ENCODE peak calls at places on chromosomes 3 and 15, in seven cellular contexts. One of them, this sample, is unnamed.

GRCh38 chr3:190345027-190345821 is 23.0 kb upstream of the CLDN1 start:
- DNase-seq in WTC11: no peak
- DNase-seq in HepG2: peak; percentile 98
- DNase-seq in endothelial cell of umbilical vein: peak; percentile 75
- DNase-seq in A549: no peak
- DNase-seq in HCT116: no peak
- DNase-seq in K562: no peak
- DNase-seq in this sample: no peak

GRCh38 chr3:65742914-65743313 is 295.8 kb downstream of the MAGI1 start:
- DNase-seq in WTC11: no peak
- DNase-seq in HepG2: no peak
- DNase-seq in endothelial cell of umbilical vein: no peak
- DNase-seq in A549: no peak
- DNase-seq in HCT116: no peak
- DNase-seq in K562: no peak
- DNase-seq in this sample: no peak

GRCh38 chr3:49553320-49553689 is 972 bp upstream of the BSN start:
- DNase-seq in WTC11: no peak
- DNase-seq in HepG2: no peak
- DNase-seq in endothelial cell of umbilical vein: no peak
- DNase-seq in A549: no peak
- DNase-seq in HCT116: no peak
- DNase-seq in K562: no peak
- DNase-seq in this sample: peak; percentile 39

GRCh38 chr3:150067561-150067960 is 96.9 kb upstream of the PFN2 start:
- DNase-seq in WTC11: no peak
- DNase-seq in HepG2: no peak
- DNase-seq in endothelial cell of umbilical vein: no peak
- DNase-seq in A549: no peak
- DNase-seq in HCT116: no peak
- DNase-seq in K562: no peak
- DNase-seq in this sample: no peak

GRCh38 chr3:122314467-122314866 is 10.6 kb upstream of the CSTA start:
- DNase-seq in WTC11: no peak
- DNase-seq in HepG2: no peak
- DNase-seq in endothelial cell of umbilical vein: no peak
- DNase-seq in A549: no peak
- DNase-seq in HCT116: no peak
- DNase-seq in K562: no peak
- DNase-seq in this sample: no peak

GRCh38 chr3:117127147-117127546 is 417.6 kb downstream of the TUSC7 start:
- DNase-seq in WTC11: no peak
- DNase-seq in HepG2: no peak
- DNase-seq in endothelial cell of umbilical vein: no peak
- DNase-seq in A549: no peak
- DNase-seq in HCT116: no peak
- DNase-seq in K562: no peak
- DNase-seq in this sample: no peak

GRCh38 chr3:173501941-173502489 is 104.5 kb downstream of the NLGN1 start:
- DNase-seq in WTC11: no peak
- DNase-seq in HepG2: no peak
- DNase-seq in endothelial cell of umbilical vein: no peak
- DNase-seq in A549: no peak
- DNase-seq in HCT116: no peak
- DNase-seq in K562: no peak
- DNase-seq in this sample: no peak

GRCh38 chr15:31435256-31435781 is 108.7 kb downstream of the KLF13 start:
- DNase-seq in WTC11: peak; percentile 82
- DNase-seq in HepG2: peak; percentile 75
- DNase-seq in endothelial cell of umbilical vein: peak; percentile 54
- DNase-seq in A549: peak; percentile 89
- DNase-seq in HCT116: peak; percentile 59
- DNase-seq in K562: peak; percentile 81
- DNase-seq in this sample: peak; percentile 96

GRCh38 chr3:179713643-179714090 is 60.8 kb downstream of the USP13 start:
- DNase-seq in WTC11: no peak
- DNase-seq in HepG2: no peak
- DNase-seq in endothelial cell of umbilical vein: no peak
- DNase-seq in A549: no peak
- DNase-seq in HCT116: no peak
- DNase-seq in K562: no peak
- DNase-seq in this sample: no peak

DNA sequence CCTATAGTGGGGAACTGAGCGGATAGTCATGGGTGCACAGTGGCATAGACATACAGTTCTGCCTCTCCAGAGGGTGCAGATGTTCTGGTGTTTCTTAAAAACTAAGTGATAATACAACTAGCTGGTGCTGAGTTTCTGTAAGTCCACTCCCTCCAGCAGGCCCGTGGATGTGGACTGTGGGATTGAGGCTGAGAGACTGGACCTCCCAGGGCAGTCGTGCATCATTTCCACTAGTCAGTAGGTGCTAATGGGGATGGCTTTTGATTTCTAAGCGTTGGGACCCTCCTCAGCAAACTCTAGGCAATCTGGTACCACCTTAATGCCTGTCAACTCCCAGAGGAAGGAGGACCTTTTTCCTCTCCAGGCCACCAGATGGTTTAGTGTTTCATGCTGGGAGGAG is 27.3 kb upstream of the TIMP4 start:
- DNase-seq in WTC11: no peak
- DNase-seq in HepG2: no peak
- DNase-seq in endothelial cell of umbilical vein: no peak
- DNase-seq in A549: no peak
- DNase-seq in HCT116: no peak
- DNase-seq in K562: no peak
- DNase-seq in this sample: no peak
- TF ChIP-seq MAX in WTC11: no peak
- TF ChIP-seq MAX in HepG2: no peak
- TF ChIP-seq MAX in endothelial cell of umbilical vein: no peak
- TF ChIP-seq MAX in A549: no peak
- TF ChIP-seq MAX in HCT116: no peak
- TF ChIP-seq MAX in K562: no peak
- TF ChIP-seq MAX in this sample: no peak

GRCh38 chr3:13022348-13023250 is 50.6 kb downstream of the IQSEC1 start:
- DNase-seq in WTC11: peak; percentile 56
- DNase-seq in HepG2: no peak
- DNase-seq in endothelial cell of umbilical vein: peak; percentile 51
- DNase-seq in A549: peak; percentile 34
- DNase-seq in HCT116: no peak
- DNase-seq in K562: peak; percentile 61
- DNase-seq in this sample: peak; percentile 95
- TF ChIP-seq MAX in WTC11: no peak
- TF ChIP-seq MAX in HepG2: no peak
- TF ChIP-seq MAX in endothelial cell of umbilical vein: no peak
- TF ChIP-seq MAX in A549: no peak
- TF ChIP-seq MAX in HCT116: no peak
- TF ChIP-seq MAX in K562: no peak
- TF ChIP-seq MAX in this sample: no peak

DNA sequence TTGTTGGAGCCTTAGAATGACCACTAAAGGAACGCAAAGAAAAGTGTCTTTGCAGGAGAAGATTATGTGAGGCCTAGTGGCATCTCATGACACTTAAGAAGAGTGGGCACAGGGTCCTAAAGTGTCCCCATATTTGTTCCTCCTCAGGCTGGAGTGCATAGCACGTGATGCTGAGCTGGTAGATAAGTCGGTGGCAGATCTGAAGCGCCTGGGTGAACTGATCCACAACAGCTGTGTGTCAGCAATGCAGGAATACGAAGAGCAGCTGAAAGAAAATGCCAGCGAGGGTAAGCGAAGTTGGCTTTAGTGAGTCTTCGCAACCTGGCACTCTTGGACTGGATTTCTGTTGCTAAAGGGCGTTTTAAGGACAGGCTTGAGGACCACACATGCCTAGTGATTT is 92.6 kb downstream of the CHD2 start:
- DNase-seq in WTC11: no peak
- DNase-seq in HepG2: no peak
- DNase-seq in endothelial cell of umbilical vein: no peak
- DNase-seq in A549: no peak
- DNase-seq in HCT116: no peak
- DNase-seq in K562: no peak
- DNase-seq in this sample: no peak
- TF ChIP-seq MAX in WTC11: no peak
- TF ChIP-seq MAX in HepG2: no peak
- TF ChIP-seq MAX in endothelial cell of umbilical vein: no peak
- TF ChIP-seq MAX in A549: no peak
- TF ChIP-seq MAX in HCT116: no peak
- TF ChIP-seq MAX in K562: no peak
- TF ChIP-seq MAX in this sample: no peak

GRCh38 chr3:168427830-168428471 is 332.2 kb upstream of the GOLIM4 start:
- DNase-seq in WTC11: no peak
- DNase-seq in HepG2: no peak
- DNase-seq in endothelial cell of umbilical vein: no peak
- DNase-seq in A549: no peak
- DNase-seq in HCT116: no peak
- DNase-seq in K562: no peak
- DNase-seq in this sample: peak; percentile 24
- TF ChIP-seq MAX in WTC11: no peak
- TF ChIP-seq MAX in HepG2: no peak
- TF ChIP-seq MAX in endothelial cell of umbilical vein: no peak
- TF ChIP-seq MAX in A549: no peak
- TF ChIP-seq MAX in HCT116: no peak
- TF ChIP-seq MAX in K562: no peak
- TF ChIP-seq MAX in this sample: no peak

DNA sequence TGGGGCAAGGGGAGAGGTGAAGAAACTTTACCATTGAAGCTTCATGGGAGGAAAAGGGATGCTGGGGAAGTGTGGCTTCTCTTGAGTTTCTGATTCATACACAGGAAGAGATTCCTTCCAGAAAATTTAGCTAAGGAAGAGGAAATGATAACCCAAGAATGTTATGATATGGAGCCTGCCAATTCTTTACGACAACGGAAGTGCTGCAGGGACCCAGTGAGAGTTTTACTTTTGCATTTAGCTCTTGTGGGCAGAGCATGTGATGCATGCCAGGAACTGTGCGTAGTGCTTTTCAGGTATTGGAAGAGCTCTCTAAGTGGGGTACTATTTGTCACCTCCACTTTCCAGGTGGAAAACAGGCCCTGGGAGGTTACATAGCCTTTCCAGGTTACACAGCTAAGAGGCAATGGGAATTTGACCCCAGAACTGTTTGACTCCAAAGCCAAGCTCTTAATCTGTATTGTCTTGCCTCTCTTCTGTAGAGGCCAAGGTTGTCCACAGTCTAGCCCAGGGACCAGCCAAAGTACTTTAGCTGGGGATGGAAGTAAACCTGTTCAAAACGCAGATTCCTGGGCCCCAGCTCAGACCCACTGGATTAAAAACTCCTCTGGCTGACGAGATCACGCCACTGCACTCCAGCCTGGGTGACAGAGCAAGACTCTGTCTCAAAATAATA is 23.0 kb downstream of the CMTM7 start:
- DNase-seq in WTC11: no peak
- DNase-seq in HepG2: no peak
- DNase-seq in endothelial cell of umbilical vein: peak; percentile 94
- DNase-seq in A549: no peak
- DNase-seq in HCT116: no peak
- DNase-seq in K562: no peak
- DNase-seq in this sample: no peak
- TF ChIP-seq MAX in WTC11: no peak
- TF ChIP-seq MAX in HepG2: no peak
- TF ChIP-seq MAX in endothelial cell of umbilical vein: peak; percentile 47
- TF ChIP-seq MAX in A549: no peak
- TF ChIP-seq MAX in HCT116: no peak
- TF ChIP-seq MAX in K562: no peak
- TF ChIP-seq MAX in this sample: no peak

GRCh38 chr3:108297636-108298035 is 1.3 kb downstream of the HHLA2 start:
- DNase-seq in WTC11: no peak
- DNase-seq in HepG2: no peak
- DNase-seq in endothelial cell of umbilical vein: no peak
- DNase-seq in A549: no peak
- DNase-seq in HCT116: no peak
- DNase-seq in K562: no peak
- DNase-seq in this sample: no peak
- TF ChIP-seq MAX in WTC11: no peak
- TF ChIP-seq MAX in HepG2: no peak
- TF ChIP-seq MAX in endothelial cell of umbilical vein: no peak
- TF ChIP-seq MAX in A549: no peak
- TF ChIP-seq MAX in HCT116: no peak
- TF ChIP-seq MAX in K562: no peak
- TF ChIP-seq MAX in this sample: no peak

DNA sequence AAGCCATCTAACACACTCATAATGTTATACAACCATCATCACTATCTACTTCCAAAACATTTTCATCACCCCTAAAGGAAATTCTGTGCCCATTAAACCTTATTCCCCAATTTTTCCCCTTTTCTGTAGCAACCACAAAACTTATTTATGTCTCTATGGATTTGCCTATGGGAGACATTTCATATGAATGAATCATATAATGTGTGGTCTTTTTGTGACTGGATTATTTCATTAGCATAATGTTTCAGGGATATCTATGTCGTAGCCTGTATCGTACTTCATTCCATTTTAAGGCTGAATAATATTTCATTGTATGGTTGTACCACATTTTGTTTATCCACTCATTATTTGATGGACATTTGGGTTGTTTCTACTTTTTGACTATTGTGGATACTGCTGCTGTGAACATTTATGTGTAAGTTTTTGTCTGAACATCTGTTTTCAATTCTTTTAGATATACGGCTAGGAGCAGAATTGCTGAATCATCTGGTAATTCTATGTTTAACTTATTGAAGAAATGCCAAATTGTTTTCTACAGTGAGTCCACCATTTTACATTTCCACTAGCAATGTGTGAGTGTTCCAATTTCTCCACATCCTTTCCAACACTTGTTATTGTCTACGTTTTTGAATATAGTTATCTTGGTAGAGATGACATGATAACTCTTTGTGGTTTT is 134.3 kb upstream of the DAZL start:
- DNase-seq in WTC11: no peak
- DNase-seq in HepG2: no peak
- DNase-seq in endothelial cell of umbilical vein: no peak
- DNase-seq in A549: no peak
- DNase-seq in HCT116: no peak
- DNase-seq in K562: no peak
- DNase-seq in this sample: no peak
- TF ChIP-seq MAX in WTC11: no peak
- TF ChIP-seq MAX in HepG2: no peak
- TF ChIP-seq MAX in endothelial cell of umbilical vein: no peak
- TF ChIP-seq MAX in A549: no peak
- TF ChIP-seq MAX in HCT116: no peak
- TF ChIP-seq MAX in K562: no peak
- TF ChIP-seq MAX in this sample: no peak

This sample was measured in NB4.